ENCODE peak calls at places on chromosome X, in five cellular contexts. F, O, R, Z and K are unnamed samples.

GRCh38 chrX:22740836-22741235 is 258.9 kb upstream of the DDX53 start:
- DNase-seq in O (no peak), F (no peak), Z (no peak), R (no peak), K (no peak)

GRCh38 chrX:39826813-39827543 is 270.8 kb downstream of the BCOR start:
- DNase-seq in O (no peak), Z (no peak), R (no peak), F (no peak), K (no peak)

GRCh38 chrX:109384569-109385174 is 97.2 kb downstream of the GUCY2F start:
- DNase-seq in Z (peak), F (peak), O (peak), R (peak), K (peak)

GRCh38 chrX:30649859-30650258 is 3.4 kb upstream of the GK start:
- DNase-seq in F (no peak), O (peak), Z (peak), R (no peak), K (no peak)

GRCh38 chrX:7145454-7145853 is 2.1 kb upstream of the STS start:
- DNase-seq in O (no peak), F (no peak), Z (no peak), R (no peak), K (no peak)

GRCh38 chrX:97666890-97667289 is 783.2 kb downstream of the RPA4 start:
- DNase-seq in Z (no peak), R (no peak), F (no peak), O (no peak), K (no peak)

GRCh38 chrX:150201391-150201790 is 161.7 kb upstream of the MAMLD1 start:
- DNase-seq in R (no peak), Z (no peak), F (no peak), O (no peak), K (no peak)

GRCh38 chrX:106619797-106620196 is 8.0 kb downstream of the RADX start:
- DNase-seq in F (peak), Z (peak), O (no peak), R (no peak), K (no peak)

GRCh38 chrX:17773221-17773876 is 36.1 kb downstream of the SCML1 start:
- DNase-seq in F (no peak), Z (no peak), O (no peak), R (no peak), K (no peak)

GRCh38 chrX:131063613-131064012 is 5.5 kb downstream of the ARHGAP36 start:
- DNase-seq in Z (no peak), R (no peak), O (no peak), F (no peak), K (no peak)

GRCh38 chrX:10634681-10635161 is 14.3 kb upstream of the MID1 start:
- DNase-seq in O (no peak), F (peak), Z (peak), R (no peak), K (no peak)

GRCh38 chrX:136162827-136163427 is 15.6 kb downstream of the FHL1 start:
- DNase-seq in R (no peak), F (peak), O (peak), Z (peak), K (peak)

GRCh38 chrX:130125090-130125489 is 14.8 kb upstream of the ELF4 start:
- DNase-seq in R (peak), F (no peak), O (peak), Z (no peak), K (peak)

GRCh38 chrX:19670854-19671620 is 155.7 kb upstream of the MAP3K15 start:
- DNase-seq in Z (peak), R (peak), O (peak), F (peak), K (peak)

GRCh38 chrX:46860536-46860935 is 23.7 kb downstream of the RP2 start:
- DNase-seq in O (no peak), Z (no peak), F (no peak), R (no peak), K (no peak)

GRCh38 chrX:129842510-129843208 is 1.0 kb downstream of the ZDHHC9 start:
- DNase-seq in R (peak), Z (peak), F (peak), O (peak), K (peak)

GRCh38 chrX:70129811-70130210 is 3.4 kb upstream of the IGBP1 start:
- DNase-seq in F (no peak), R (no peak), Z (no peak), O (peak), K (no peak)

GRCh38 chrX:71637253-71637618 is 18.9 kb upstream of the CXCR3 start:
- DNase-seq in F (no peak), O (no peak), R (no peak), Z (peak), K (no peak)

GRCh38 chrX:101108293-101108692 is 10.3 kb downstream of the CENPI start:
- DNase-seq in R (no peak), F (no peak), O (no peak), Z (peak), K (no peak)

GRCh38 chrX:15816886-15817285 is 26.6 kb downstream of the ZRSR2 start:
- DNase-seq in F (peak), O (no peak), R (no peak), Z (no peak), K (peak)

GRCh38 chrX:27915617-27916016 is 65.6 kb downstream of the DCAF8L1 start:
- DNase-seq in R (no peak), Z (peak), F (no peak), O (no peak), K (no peak)

GRCh38 chrX:31649176-31649575 is 577.3 kb upstream of the FTHL17 start:
- DNase-seq in F (no peak), O (no peak), Z (no peak), R (no peak), K (no peak)

GRCh38 chrX:45628041-45628440 is 427.4 kb upstream of the DIPK2B start:
- DNase-seq in Z (peak), O (no peak), R (no peak), F (no peak), K (no peak)

GRCh38 chrX:40922307-40922706 is 162.9 kb upstream of the USP9X start:
- DNase-seq in Z (peak), R (no peak), F (peak), O (peak), K (peak)

GRCh38 chrX:14899607-14900006 is 26.4 kb downstream of the MOSPD2 start:
- DNase-seq in R (no peak), F (peak), O (peak), Z (peak), K (no peak)

GRCh38 chrX:129000797-129001196 is 522.5 kb downstream of the SMARCA1 start:
- DNase-seq in R (no peak), Z (no peak), F (peak), O (no peak), K (no peak)

GRCh38 chrX:35773958-35774564 is 24.1 kb upstream of the MAGEB16 start:
- DNase-seq in O (no peak), Z (no peak), F (no peak), R (no peak), K (no peak)

GRCh38 chrX:139026406-139027200 is 315.1 kb upstream of the FGF13 start:
- DNase-seq in R (no peak), Z (no peak), O (no peak), F (no peak), K (no peak)

GRCh38 chrX:90617710-90618325 is 696.1 kb downstream of the TGIF2LX start:
- DNase-seq in Z (no peak), F (no peak), O (no peak), R (no peak), K (no peak)

GRCh38 chrX:20522420-20522819 is 255.7 kb upstream of the RPS6KA3 start:
- DNase-seq in O (no peak), Z (no peak), R (no peak), F (no peak), K (no peak)

GRCh38 chrX:87798039-87798438 is 280.4 kb downstream of the KLHL4 start:
- DNase-seq in Z (no peak), F (no peak), R (no peak), O (no peak), K (no peak)

GRCh38 chrX:139093201-139093600 is 381.7 kb upstream of the FGF13 start:
- DNase-seq in R (no peak), F (no peak), O (no peak), Z (no peak), K (no peak)

GRCh38 chrX:19350831-19351447 is 7.2 kb downstream of the PDHA1 start:
- DNase-seq in R (no peak), F (no peak), Z (no peak), O (no peak), K (no peak)

GRCh38 chrX:133988010-133988409 is 2.6 kb upstream of the GPC3 start:
- DNase-seq in O (no peak), F (no peak), R (no peak), Z (no peak), K (no peak)

GRCh38 chrX:638482-639131 is 8.0 kb downstream of the SHOX start:
- DNase-seq in O (no peak), R (no peak), F (no peak), Z (no peak), K (no peak)

GRCh38 chrX:23341452-23341851 is 6.8 kb downstream of the PTCHD1 start:
- DNase-seq in O (peak), R (no peak), F (peak), Z (no peak), K (peak)

GRCh38 chrX:35665311-35665710 is 132.8 kb upstream of the MAGEB16 start:
- DNase-seq in Z (no peak), O (no peak), R (no peak), F (no peak), K (peak)

GRCh38 chrX:129577473-129577872 is 37.4 kb downstream of the OCRL start:
- DNase-seq in Z (peak), O (peak), F (peak), R (no peak), K (no peak)

GRCh38 chrX:17829526-17829925 is 31.6 kb downstream of the RAI2 start:
- DNase-seq in Z (no peak), F (no peak), R (no peak), O (no peak), K (no peak)